ENCODE peak calls at places on chromosome 10, in four cellular contexts. One of them, this sample, is unnamed.

GRCh38 chr10:75283150-75284096 is 47.7 kb upstream of the COMTD1 start:
- DNase-seq in esophagus muscularis mucosa: peak; percentile 74
- DNase-seq in T1000: no peak
- DNase-seq in mammary epithelial cell: peak; percentile 14
- DNase-seq in this sample: no peak

GRCh38 chr10:64113375-64113774 is 592.2 kb downstream of the REEP3 start:
- DNase-seq in esophagus muscularis mucosa: no peak
- DNase-seq in mammary epithelial cell: no peak
- DNase-seq in T1000: no peak
- DNase-seq in this sample: no peak

GRCh38 chr10:110330675-110331074 is 26.0 kb upstream of the SMNDC1 start:
- DNase-seq in T1000: no peak
- DNase-seq in mammary epithelial cell: no peak
- DNase-seq in esophagus muscularis mucosa: no peak
- DNase-seq in this sample: no peak

GRCh38 chr10:97701438-97702064 is 12.0 kb upstream of the MARVELD1 start:
- DNase-seq in T1000: peak; percentile 46
- DNase-seq in esophagus muscularis mucosa: no peak
- DNase-seq in mammary epithelial cell: peak; percentile 75
- DNase-seq in this sample: peak; percentile 2

GRCh38 chr10:17062493-17063487 is 66.8 kb downstream of the CUBN start:
- DNase-seq in esophagus muscularis mucosa: no peak
- DNase-seq in T1000: no peak
- DNase-seq in mammary epithelial cell: peak; percentile 94
- DNase-seq in this sample: no peak

GRCh38 chr10:87935290-87936141 is 72.1 kb downstream of the PTEN start:
- DNase-seq in esophagus muscularis mucosa: no peak
- DNase-seq in mammary epithelial cell: peak; percentile 27
- DNase-seq in T1000: no peak
- DNase-seq in this sample: no peak

GRCh38 chr10:122307669-122308486 is 36.8 kb downstream of the BTBD16 start:
- DNase-seq in T1000: peak; percentile 64
- DNase-seq in esophagus muscularis mucosa: no peak
- DNase-seq in mammary epithelial cell: peak; percentile 93
- DNase-seq in this sample: no peak

GRCh38 chr10:47366056-47366631 is 17.9 kb downstream of the ZNF488 start:
- DNase-seq in T1000: no peak
- DNase-seq in esophagus muscularis mucosa: no peak
- DNase-seq in mammary epithelial cell: no peak
- DNase-seq in this sample: no peak

GRCh38 chr10:95533590-95533989 is 27.6 kb downstream of the SORBS1 start:
- DNase-seq in mammary epithelial cell: no peak
- DNase-seq in T1000: no peak
- DNase-seq in esophagus muscularis mucosa: no peak
- DNase-seq in this sample: no peak

GRCh38 chr10:123142701-123143161 is 5.2 kb upstream of the HMX2 start:
- DNase-seq in esophagus muscularis mucosa: peak; percentile 86
- DNase-seq in mammary epithelial cell: no peak
- DNase-seq in T1000: no peak
- DNase-seq in this sample: no peak

This sample was measured in effector CD8-positive, alpha-beta T cell.